ENCODE peak calls at places on chromosomes 1 and 21, in five cellular contexts. One of them, this sample, is unnamed. For H3K4me1, the result is how much of the 10 kb centered on the place peaks cover.

GRCh38 chr1:72557446-72558049 is 275.2 kb upstream of the NEGR1 start:
- DNase-seq in hepatocyte: peak
- DNase-seq in neuronal stem cell: peak
- DNase-seq in GM23248: peak
- DNase-seq in left ventricle myocardium inferior: no peak
- DNase-seq in this sample: no peak

GRCh38 chr1:223153177-223154119 is 10.4 kb upstream of the TLR5 start:
- DNase-seq in left ventricle myocardium inferior: no peak
- DNase-seq in neuronal stem cell: no peak
- DNase-seq in GM23248: peak
- DNase-seq in hepatocyte: no peak
- DNase-seq in this sample: no peak

GRCh38 chr1:47572731-47573505 is 135.1 kb downstream of the FOXD2 start:
- DNase-seq in GM23248: peak
- DNase-seq in neuronal stem cell: no peak
- DNase-seq in hepatocyte: no peak
- DNase-seq in left ventricle myocardium inferior: no peak
- DNase-seq in this sample: no peak

GRCh38 chr1:227948493-227949260 is 945 bp upstream of the WNT9A start:
- DNase-seq in neuronal stem cell: no peak
- DNase-seq in left ventricle myocardium inferior: no peak
- DNase-seq in hepatocyte: no peak
- DNase-seq in GM23248: peak
- DNase-seq in this sample: no peak

GRCh38 chr1:16087733-16088132 is 14.3 kb upstream of the FAM131C start:
- DNase-seq in GM23248: no peak
- DNase-seq in neuronal stem cell: no peak
- DNase-seq in hepatocyte: no peak
- DNase-seq in left ventricle myocardium inferior: peak
- DNase-seq in this sample: no peak

GRCh38 chr1:38600286-38600685 is 259.3 kb downstream of the RRAGC start:
- DNase-seq in GM23248: no peak
- DNase-seq in left ventricle myocardium inferior: no peak
- DNase-seq in neuronal stem cell: no peak
- DNase-seq in hepatocyte: no peak
- DNase-seq in this sample: no peak

GRCh38 chr1:93820554-93821411 is 58.2 kb downstream of the DNTTIP2 start:
- DNase-seq in neuronal stem cell: no peak
- DNase-seq in GM23248: no peak
- DNase-seq in left ventricle myocardium inferior: no peak
- DNase-seq in hepatocyte: no peak
- DNase-seq in this sample: no peak

GRCh38 chr21:32083175-32083574 is 195.7 kb downstream of the MIS18A start:
- DNase-seq in left ventricle myocardium inferior: no peak
- DNase-seq in hepatocyte: no peak
- DNase-seq in neuronal stem cell: no peak
- DNase-seq in GM23248: no peak
- DNase-seq in this sample: peak

GRCh38 chr1:1021010-1021845 is 1.3 kb downstream of the AGRN start:
- DNase-seq in left ventricle myocardium inferior: peak
- DNase-seq in GM23248: peak
- DNase-seq in hepatocyte: peak
- DNase-seq in neuronal stem cell: no peak
- DNase-seq in this sample: peak

GRCh38 chr1:213690341-213690917 is 297.3 kb upstream of the PROX1 start:
- DNase-seq in GM23248: no peak
- DNase-seq in left ventricle myocardium inferior: no peak
- DNase-seq in neuronal stem cell: no peak
- DNase-seq in hepatocyte: no peak
- DNase-seq in this sample: no peak

DNA sequence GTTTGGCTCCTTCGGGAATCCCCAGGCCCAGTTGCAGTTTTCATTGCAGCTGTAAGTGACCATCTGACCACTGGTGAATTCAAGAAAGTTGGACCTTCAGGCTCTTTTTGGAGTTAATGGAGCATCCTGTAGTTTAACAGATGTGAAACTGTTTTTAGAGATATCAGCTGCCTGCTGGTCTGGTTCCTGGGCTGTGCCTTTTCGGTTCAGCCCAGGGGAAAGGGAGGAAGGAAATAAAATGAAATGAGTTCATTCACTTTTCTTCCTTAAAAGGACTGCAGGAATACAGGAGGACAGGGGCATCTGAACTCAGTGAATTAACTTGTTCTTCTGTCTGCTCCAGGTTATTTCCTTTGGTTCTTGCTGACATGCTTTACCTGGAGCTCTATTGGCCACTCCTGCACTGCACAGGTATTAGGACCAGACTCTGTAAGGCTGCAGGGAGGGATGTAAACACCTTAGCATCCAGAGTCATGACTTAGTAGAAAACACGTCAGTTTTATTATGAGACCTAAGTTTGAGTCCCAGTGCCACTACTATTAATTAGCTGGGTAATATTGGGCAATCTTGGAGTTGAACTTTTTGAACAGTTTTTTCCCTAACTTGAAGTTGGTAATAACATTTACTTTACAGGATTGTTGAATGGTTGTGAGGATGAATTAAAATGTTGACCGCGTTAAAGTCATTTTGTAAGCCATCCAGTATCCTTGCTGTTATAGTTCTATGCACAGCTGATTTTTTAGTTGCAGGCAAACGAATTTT is 83.6 kb downstream of the LRRC8D start:
- DNase-seq in hepatocyte: no peak
- DNase-seq in left ventricle myocardium inferior: no peak
- DNase-seq in neuronal stem cell: no peak
- DNase-seq in GM23248: no peak
- DNase-seq in this sample: no peak
- H3K4me1 ChIP-seq in hepatocyte: under half
- H3K4me1 ChIP-seq in left ventricle myocardium inferior: half or more
- H3K4me1 ChIP-seq in neuronal stem cell: under half
- H3K4me1 ChIP-seq in GM23248: half or more
- H3K4me1 ChIP-seq in this sample: under half

DNA sequence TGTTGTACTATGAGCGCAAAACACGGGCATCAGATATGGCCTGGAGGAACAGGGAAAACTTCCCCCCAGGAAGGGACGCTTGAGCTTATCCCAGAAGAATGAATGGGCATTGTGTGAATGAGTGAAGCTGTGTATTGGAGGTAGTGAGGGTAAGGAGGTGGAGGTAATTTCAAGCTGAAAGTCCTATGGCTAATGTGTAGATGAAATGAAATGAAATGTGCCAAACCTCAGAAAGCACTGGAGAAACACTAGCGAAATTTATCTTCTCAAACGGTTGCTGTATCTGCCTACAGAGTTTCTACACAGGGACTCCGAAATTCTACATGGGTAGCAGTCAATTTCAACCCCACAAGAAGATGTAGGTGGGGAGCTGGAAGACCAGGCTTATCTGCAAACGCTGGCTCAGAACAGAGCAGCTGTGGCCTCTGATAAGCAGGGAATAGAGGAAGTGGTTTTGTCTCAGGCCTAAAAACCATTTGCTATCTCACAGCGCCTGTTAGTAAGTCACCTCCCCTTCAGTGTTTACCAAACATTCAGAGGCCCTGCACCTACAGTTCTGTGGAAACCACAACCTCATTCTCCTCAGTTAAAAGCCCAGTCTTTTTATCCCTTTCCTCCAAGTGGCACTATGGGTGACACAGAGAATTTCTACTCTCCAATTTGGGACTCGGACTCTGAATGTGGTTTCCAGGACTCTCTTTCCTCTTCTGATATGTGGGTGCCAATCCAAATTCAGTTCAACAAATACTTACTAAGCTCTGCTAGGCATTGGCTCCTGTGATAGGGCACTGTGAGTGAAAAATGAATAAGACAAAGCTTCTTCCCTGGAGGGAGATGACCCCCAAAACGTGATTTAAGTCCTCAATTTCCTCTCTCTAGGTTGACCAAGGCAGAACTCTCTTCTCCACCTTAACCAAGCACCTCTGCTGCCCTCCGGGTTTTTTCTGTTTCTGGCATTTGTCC is 17.1 kb upstream of the SLAMF6 start:
- DNase-seq in GM23248: no peak
- DNase-seq in left ventricle myocardium inferior: no peak
- DNase-seq in hepatocyte: peak
- DNase-seq in neuronal stem cell: no peak
- DNase-seq in this sample: peak
- H3K27ac ChIP-seq in GM23248: no peak
- H3K27ac ChIP-seq in left ventricle myocardium inferior: no peak
- H3K27ac ChIP-seq in hepatocyte: peak
- H3K27ac ChIP-seq in neuronal stem cell: no peak
- H3K27ac ChIP-seq in this sample: no peak

DNA sequence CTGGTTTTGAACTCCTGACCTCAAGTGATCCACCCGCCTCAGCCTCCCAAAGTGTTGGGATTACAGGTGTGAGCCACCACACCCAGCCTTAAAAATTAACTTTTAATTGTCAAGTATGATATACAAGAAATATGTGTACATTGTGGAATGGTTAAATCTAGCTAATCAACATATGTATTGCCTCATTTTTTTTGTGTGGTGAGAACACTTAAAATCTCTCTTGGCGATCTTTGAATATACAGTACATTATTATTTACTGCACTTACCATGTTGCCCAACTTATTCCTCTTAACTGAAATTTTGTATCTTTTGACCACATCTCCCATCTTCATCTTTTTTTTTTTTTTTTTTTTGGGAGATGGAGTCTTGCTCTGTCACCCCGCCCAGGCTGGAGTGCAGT is 23.3 kb downstream of the THRAP3 start:
- DNase-seq in left ventricle myocardium inferior: no peak
- DNase-seq in neuronal stem cell: no peak
- DNase-seq in GM23248: no peak
- DNase-seq in hepatocyte: no peak
- DNase-seq in this sample: no peak
- H3K4me1 ChIP-seq in left ventricle myocardium inferior: half or more
- H3K4me1 ChIP-seq in neuronal stem cell: under half
- H3K4me1 ChIP-seq in GM23248: half or more
- H3K4me1 ChIP-seq in hepatocyte: under half
- H3K4me1 ChIP-seq in this sample: under half

GRCh38 chr1:67766117-67766978 is 66.9 kb downstream of the GNG12 start:
- DNase-seq in GM23248: peak
- DNase-seq in hepatocyte: peak
- DNase-seq in left ventricle myocardium inferior: no peak
- DNase-seq in neuronal stem cell: peak
- DNase-seq in this sample: peak
- H3K27ac ChIP-seq in GM23248: peak
- H3K27ac ChIP-seq in hepatocyte: peak
- H3K27ac ChIP-seq in left ventricle myocardium inferior: no peak
- H3K27ac ChIP-seq in neuronal stem cell: peak
- H3K27ac ChIP-seq in this sample: peak

This sample was measured in SJCRH30.